ENCODE peak calls at places on chromosomes 7 and 10, in six cellular contexts. F is K562, V is GM12878, M is HepG2, E is SK-N-SH, O is H1. D is an unnamed sample. For H3K27me3, the result is how much of the 10 kb centered on the place peaks cover.

GRCh38 chr7:69928609-69929008 is 330.3 kb downstream of the AUTS2 start:
- DNase-seq in M (no peak), E (no peak), O (no peak), V (no peak), F (no peak), D (no peak)

GRCh38 chr7:9709211-9709610 is 1264.5 kb upstream of the PHF14 start:
- DNase-seq in M (no peak), O (no peak), V (no peak), F (no peak), E (no peak), D (no peak)

GRCh38 chr7:157827045-157827862 is 490.4 kb downstream of the DNAJB6 start:
- DNase-seq in F (no peak), M (no peak), O (no peak), E (no peak), V (no peak), D (no peak)

GRCh38 chr10:423167-423566 is 266.3 kb downstream of the DIP2C start:
- DNase-seq in M (no peak), E (no peak), V (no peak), O (no peak), F (no peak), D (no peak)

GRCh38 chr7:76294344-76295024 is 8.0 kb upstream of the HSPB1 start:
- DNase-seq in M (peak), E (peak), V (no peak), F (peak), O (no peak), D (peak)

GRCh38 chr7:88686468-88687229 is 72.9 kb upstream of the ZNF804B start:
- DNase-seq in O (no peak), M (no peak), V (no peak), F (no peak), E (peak), D (no peak)

GRCh38 chr10:77274046-77274795 is 363.4 kb downstream of the KCNMA1 start:
- DNase-seq in O (no peak), E (no peak), F (no peak), M (no peak), V (no peak), D (no peak)

GRCh38 chr7:135480966-135481599 is 28.8 kb downstream of the CNOT4 start:
- DNase-seq in E (no peak), O (no peak), F (no peak), M (no peak), V (no peak), D (no peak)

GRCh38 chr7:148912758-148913541 is 28.9 kb upstream of the EZH2 start:
- DNase-seq in V (peak), E (no peak), F (no peak), M (no peak), O (no peak), D (no peak)

GRCh38 chr10:67815571-67816059 is 22.4 kb downstream of the DNAJC12 start:
- DNase-seq in E (no peak), O (no peak), M (no peak), F (no peak), V (no peak), D (no peak)

GRCh38 chr7:76296743-76297740 is 5.4 kb upstream of the HSPB1 start:
- DNase-seq in M (peak), O (no peak), V (no peak), E (no peak), F (no peak), D (no peak)

DNA sequence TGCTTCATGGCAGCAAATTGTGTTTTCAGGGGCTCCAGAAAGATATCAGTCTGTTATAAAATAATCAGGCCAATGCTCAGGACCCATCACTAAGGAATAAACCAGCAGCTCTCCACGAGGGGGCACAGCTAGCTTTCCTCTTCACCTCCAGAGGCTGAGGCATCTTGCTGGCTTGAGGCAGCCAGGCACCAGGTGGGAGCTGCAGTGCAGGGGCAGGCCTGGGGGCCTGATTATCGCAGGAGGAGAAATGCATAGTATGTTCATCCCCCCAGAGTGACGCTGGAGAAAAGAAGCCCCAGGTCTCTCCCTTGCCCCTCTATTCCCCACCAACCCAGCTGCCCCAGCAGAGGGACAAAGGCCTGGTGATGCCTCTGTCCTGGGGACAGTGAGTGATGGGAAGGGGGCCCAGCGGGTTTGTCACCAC is 128.3 kb upstream of the FAM20C start:
- DNase-seq in O (no peak), E (peak), V (no peak), M (peak), F (peak), D (no peak)
- TF ChIP-seq GABPA in O (no peak), E (no peak), V (no peak), M (no peak), F (no peak), D (no peak)

DNA sequence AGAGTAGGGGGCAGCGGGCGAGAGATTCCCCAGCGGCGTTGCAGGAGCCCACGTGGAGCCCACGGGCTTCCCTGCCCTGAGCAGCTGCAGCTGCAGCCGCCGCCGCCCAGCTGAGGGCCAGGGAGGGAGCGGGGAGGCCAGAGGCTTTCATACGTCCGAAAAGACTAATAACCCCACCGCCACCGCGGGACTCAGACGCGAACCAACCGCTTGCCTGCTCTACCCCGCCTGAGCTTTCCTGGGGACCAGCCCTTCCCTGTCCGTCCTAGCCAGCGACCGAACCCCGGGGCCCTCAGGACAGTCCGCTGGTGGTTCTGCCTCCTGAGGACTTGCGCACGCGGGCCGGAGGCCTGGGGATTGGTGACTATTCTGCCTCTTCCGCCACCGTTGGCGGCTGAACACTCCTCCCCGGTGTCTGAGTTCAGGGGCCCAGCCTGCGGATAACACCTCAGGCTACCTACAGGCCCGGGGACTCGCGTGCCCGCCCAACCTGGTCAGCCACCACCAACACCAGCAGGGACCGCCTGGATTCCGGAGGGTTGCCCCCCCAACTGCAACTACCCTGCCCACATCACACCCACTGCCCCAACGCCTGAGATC is 18.4 kb downstream of the IFT22 start:
- DNase-seq in O (no peak), F (no peak), E (peak), V (no peak), M (no peak), D (no peak)
- H3K27me3 ChIP-seq in O (under half), F (under half), E (under half), V (under half), M (under half), D (under half)

DNA sequence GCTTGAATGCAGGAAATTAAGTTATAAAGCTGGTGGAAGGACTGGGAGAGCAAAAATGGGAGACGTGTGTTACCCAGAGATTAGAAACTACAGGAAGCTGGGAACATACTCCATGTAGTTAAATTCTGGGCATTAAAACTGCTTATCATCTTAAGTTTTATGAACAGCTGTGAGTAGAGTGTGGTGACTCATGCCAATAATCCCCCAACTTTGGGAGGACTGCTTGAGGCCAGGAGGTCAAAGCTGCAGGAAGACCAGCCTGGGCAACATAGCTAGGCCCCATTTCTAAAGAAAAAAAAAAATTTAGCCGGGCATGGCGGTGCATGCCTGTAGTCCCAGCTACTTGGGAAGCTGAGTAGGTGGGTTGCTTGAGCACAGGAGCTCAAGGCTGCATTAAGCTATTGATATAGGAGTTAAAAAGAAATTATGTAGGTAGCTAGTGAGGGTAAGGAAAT is 56.2 kb upstream of the SEPHS1 start:
- DNase-seq in V (no peak), F (peak), O (no peak), M (no peak), E (no peak), D (no peak)
- TF ChIP-seq GABPA in V (no peak), F (peak), O (no peak), M (no peak), E (no peak), D (no peak)

GRCh38 chr7:54015251-54015650 is 526.9 kb upstream of the VSTM2A start:
- DNase-seq in O (no peak), M (no peak), V (no peak), F (no peak), E (no peak), D (no peak)

DNA sequence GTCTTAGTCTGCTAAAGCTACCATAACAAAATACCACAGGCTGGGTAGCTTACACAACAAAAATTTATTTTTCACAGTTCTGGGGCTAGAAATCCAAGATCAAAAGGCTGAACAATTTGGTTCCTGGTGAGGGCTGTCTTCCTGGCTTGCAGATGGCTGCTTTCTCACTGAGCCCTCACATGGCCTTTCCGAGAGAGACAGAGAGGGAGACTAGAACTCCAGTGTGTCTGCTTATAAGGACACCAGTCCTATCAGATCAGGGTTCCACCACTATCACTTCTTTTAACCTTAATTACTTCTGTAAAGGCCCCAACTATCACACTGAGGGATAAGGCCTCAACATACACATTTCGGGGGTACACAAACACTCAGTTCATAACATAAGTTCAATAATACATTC is 527.4 kb upstream of the VSTM2A start:
- DNase-seq in M (no peak), E (no peak), F (no peak), O (no peak), V (no peak), D (no peak)
- H3K27me3 ChIP-seq in M (under half), E (under half), F (under half), O (under half), V (under half), D (under half)

GRCh38 chr7:102072003-102072402 is 214.7 kb upstream of the SH2B2 start:
- DNase-seq in E (no peak), M (no peak), O (no peak), V (no peak), F (no peak), D (no peak)

GRCh38 chr7:102072636-102073209 is 213.9 kb upstream of the SH2B2 start:
- DNase-seq in V (no peak), F (no peak), M (no peak), E (no peak), O (no peak), D (no peak)

GRCh38 chr7:102075126-102075525 is 211.5 kb upstream of the SH2B2 start:
- DNase-seq in V (no peak), F (no peak), M (no peak), O (no peak), E (no peak), D (no peak)

GRCh38 chr7:102075553-102076135 is 211.0 kb upstream of the SH2B2 start:
- DNase-seq in F (no peak), E (no peak), O (no peak), M (no peak), V (no peak), D (no peak)

GRCh38 chr7:102073931-102074880 is 212.5 kb upstream of the SH2B2 start:
- DNase-seq in V (no peak), O (no peak), F (no peak), E (no peak), M (no peak), D (no peak)
- TF ChIP-seq GABPA in V (no peak), O (no peak), F (no peak), E (no peak), M (no peak), D (no peak)

GRCh38 chr10:131559450-131559911 is 248.0 kb upstream of the TCERG1L start:
- DNase-seq in F (no peak), O (no peak), E (no peak), M (no peak), V (no peak), D (no peak)

GRCh38 chr10:131561897-131562296 is 250.4 kb upstream of the TCERG1L start:
- DNase-seq in O (no peak), F (no peak), E (no peak), M (no peak), V (no peak), D (no peak)

GRCh38 chr10:131556897-131557500 is 245.5 kb upstream of the TCERG1L start:
- DNase-seq in E (no peak), F (no peak), O (no peak), V (no peak), M (no peak), D (no peak)

GRCh38 chr10:131560726-131561390 is 249.3 kb upstream of the TCERG1L start:
- DNase-seq in V (no peak), F (no peak), E (no peak), O (no peak), M (no peak), D (no peak)

GRCh38 chr10:131560166-131560565 is 248.6 kb upstream of the TCERG1L start:
- DNase-seq in F (no peak), E (no peak), O (no peak), M (no peak), V (no peak), D (no peak)
- H3K27me3 ChIP-seq in F (under half), E (under half), O (under half), M (under half), V (under half), D (under half)

GRCh38 chr10:6364893-6365292 is 162.2 kb downstream of the PFKFB3 start:
- DNase-seq in M (no peak), E (no peak), F (no peak), V (no peak), O (no peak), D (no peak)
- TF ChIP-seq GABPA in M (no peak), E (no peak), F (no peak), V (no peak), O (no peak), D (no peak)

GRCh38 chr7:1653500-1653899 is 16.6 kb upstream of the ELFN1 start:
- DNase-seq in V (no peak), M (no peak), E (no peak), O (no peak), F (no peak), D (no peak)

GRCh38 chr7:1651897-1652296 is 18.2 kb upstream of the ELFN1 start:
- DNase-seq in O (no peak), F (no peak), V (no peak), E (no peak), M (no peak), D (no peak)

GRCh38 chr7:1650363-1651030 is 19.6 kb upstream of the ELFN1 start:
- DNase-seq in F (no peak), M (no peak), E (peak), V (no peak), O (no peak), D (no peak)

GRCh38 chr7:1649751-1650326 is 20.2 kb upstream of the ELFN1 start:
- DNase-seq in V (no peak), O (no peak), M (no peak), F (no peak), E (no peak), D (no peak)

GRCh38 chr7:1651031-1651446 is 19.0 kb upstream of the ELFN1 start:
- DNase-seq in O (no peak), V (no peak), E (peak), F (no peak), M (no peak), D (no peak)
- H3K27me3 ChIP-seq in O (under half), V (under half), E (under half), F (under half), M (half or more), D (under half)

GRCh38 chr7:4249241-4249640 is 432.9 kb upstream of the FOXK1 start:
- DNase-seq in O (no peak), M (no peak), V (no peak), F (no peak), E (no peak), D (no peak)
- TF ChIP-seq GABPA in O (no peak), M (no peak), V (no peak), F (no peak), E (no peak), D (no peak)

GRCh38 chr10:71458387-71458786 is 61.7 kb downstream of the CDH23 start:
- DNase-seq in O (no peak), M (no peak), V (no peak), F (no peak), E (no peak), D (no peak)
- H3K27me3 ChIP-seq in O (under half), M (half or more), V (under half), F (half or more), E (under half), D (under half)